ENCODE peak calls at places on chromosomes 16 and 17, in seven cellular contexts. One of them, this sample, is unnamed.

GRCh38 chr17:78940708-78941107 is 15.5 kb upstream of the TIMP2 start:
- DNase-seq in cardiac fibroblast: peak
- DNase-seq in left ventricle myocardium inferior: no peak
- DNase-seq in midbrain: peak
- DNase-seq in stimulated activated CD4-positive, alpha-beta T cell treated with anti-CD3 and anti-CD28 coated beads, Interleukin-4, amount 100 ng/mL, for 4 hours: no peak
- DNase-seq in EL: peak
- DNase-seq in CD8-positive, alpha-beta memory T cell: no peak
- DNase-seq in this sample: no peak

GRCh38 chr17:34307110-34307509 is 12.1 kb upstream of the CCL8 start:
- DNase-seq in cardiac fibroblast: peak
- DNase-seq in left ventricle myocardium inferior: peak
- DNase-seq in midbrain: no peak
- DNase-seq in stimulated activated CD4-positive, alpha-beta T cell treated with anti-CD3 and anti-CD28 coated beads, Interleukin-4, amount 100 ng/mL, for 4 hours: no peak
- DNase-seq in EL: peak
- DNase-seq in CD8-positive, alpha-beta memory T cell: no peak
- DNase-seq in this sample: no peak

GRCh38 chr17:7186241-7186640 is 7.1 kb upstream of the ASGR1 start:
- DNase-seq in cardiac fibroblast: no peak
- DNase-seq in left ventricle myocardium inferior: no peak
- DNase-seq in midbrain: no peak
- DNase-seq in stimulated activated CD4-positive, alpha-beta T cell treated with anti-CD3 and anti-CD28 coated beads, Interleukin-4, amount 100 ng/mL, for 4 hours: no peak
- DNase-seq in EL: no peak
- DNase-seq in CD8-positive, alpha-beta memory T cell: no peak
- DNase-seq in this sample: no peak

GRCh38 chr16:736936-737481 is 3.8 kb downstream of the CIAO3 start:
- DNase-seq in cardiac fibroblast: no peak
- DNase-seq in left ventricle myocardium inferior: no peak
- DNase-seq in midbrain: no peak
- DNase-seq in stimulated activated CD4-positive, alpha-beta T cell treated with anti-CD3 and anti-CD28 coated beads, Interleukin-4, amount 100 ng/mL, for 4 hours: no peak
- DNase-seq in EL: no peak
- DNase-seq in CD8-positive, alpha-beta memory T cell: no peak
- DNase-seq in this sample: no peak

GRCh38 chr16:28538733-28539596 is at the start of gene NUPR1:
- DNase-seq in cardiac fibroblast: peak
- DNase-seq in left ventricle myocardium inferior: peak
- DNase-seq in midbrain: peak
- DNase-seq in stimulated activated CD4-positive, alpha-beta T cell treated with anti-CD3 and anti-CD28 coated beads, Interleukin-4, amount 100 ng/mL, for 4 hours: no peak
- DNase-seq in EL: peak
- DNase-seq in CD8-positive, alpha-beta memory T cell: no peak
- DNase-seq in this sample: no peak

GRCh38 chr17:12230411-12230810 is 209.7 kb downstream of the MAP2K4 start:
- DNase-seq in cardiac fibroblast: no peak
- DNase-seq in left ventricle myocardium inferior: no peak
- DNase-seq in midbrain: no peak
- DNase-seq in stimulated activated CD4-positive, alpha-beta T cell treated with anti-CD3 and anti-CD28 coated beads, Interleukin-4, amount 100 ng/mL, for 4 hours: no peak
- DNase-seq in EL: no peak
- DNase-seq in CD8-positive, alpha-beta memory T cell: no peak
- DNase-seq in this sample: no peak

GRCh38 chr17:68381076-68381900 is 76.0 kb downstream of the WIPI1 start:
- DNase-seq in cardiac fibroblast: peak
- DNase-seq in left ventricle myocardium inferior: no peak
- DNase-seq in midbrain: no peak
- DNase-seq in stimulated activated CD4-positive, alpha-beta T cell treated with anti-CD3 and anti-CD28 coated beads, Interleukin-4, amount 100 ng/mL, for 4 hours: no peak
- DNase-seq in EL: peak
- DNase-seq in CD8-positive, alpha-beta memory T cell: no peak
- DNase-seq in this sample: no peak

GRCh38 chr17:69773081-69773480 is 301.9 kb upstream of the KCNJ16 start:
- DNase-seq in cardiac fibroblast: no peak
- DNase-seq in left ventricle myocardium inferior: no peak
- DNase-seq in midbrain: no peak
- DNase-seq in stimulated activated CD4-positive, alpha-beta T cell treated with anti-CD3 and anti-CD28 coated beads, Interleukin-4, amount 100 ng/mL, for 4 hours: no peak
- DNase-seq in EL: no peak
- DNase-seq in CD8-positive, alpha-beta memory T cell: no peak
- DNase-seq in this sample: no peak

GRCh38 chr17:70172449-70172848 is 3.1 kb downstream of the KCNJ2 start:
- DNase-seq in cardiac fibroblast: no peak
- DNase-seq in left ventricle myocardium inferior: no peak
- DNase-seq in midbrain: no peak
- DNase-seq in stimulated activated CD4-positive, alpha-beta T cell treated with anti-CD3 and anti-CD28 coated beads, Interleukin-4, amount 100 ng/mL, for 4 hours: no peak
- DNase-seq in EL: no peak
- DNase-seq in CD8-positive, alpha-beta memory T cell: no peak
- DNase-seq in this sample: no peak

GRCh38 chr16:56311208-56312027 is 113.9 kb downstream of the AMFR start:
- DNase-seq in cardiac fibroblast: no peak
- DNase-seq in left ventricle myocardium inferior: no peak
- DNase-seq in midbrain: no peak
- DNase-seq in stimulated activated CD4-positive, alpha-beta T cell treated with anti-CD3 and anti-CD28 coated beads, Interleukin-4, amount 100 ng/mL, for 4 hours: no peak
- DNase-seq in EL: no peak
- DNase-seq in CD8-positive, alpha-beta memory T cell: no peak
- DNase-seq in this sample: peak

GRCh38 chr16:68116256-68116853 is 31.2 kb downstream of the NFATC3 start:
- DNase-seq in cardiac fibroblast: peak
- DNase-seq in left ventricle myocardium inferior: no peak
- DNase-seq in midbrain: no peak
- DNase-seq in stimulated activated CD4-positive, alpha-beta T cell treated with anti-CD3 and anti-CD28 coated beads, Interleukin-4, amount 100 ng/mL, for 4 hours: no peak
- DNase-seq in EL: peak
- DNase-seq in CD8-positive, alpha-beta memory T cell: no peak
- DNase-seq in this sample: no peak

GRCh38 chr16:56851671-56852400 is 13.2 kb upstream of the SLC12A3 start:
- DNase-seq in cardiac fibroblast: peak
- DNase-seq in left ventricle myocardium inferior: no peak
- DNase-seq in midbrain: no peak
- DNase-seq in stimulated activated CD4-positive, alpha-beta T cell treated with anti-CD3 and anti-CD28 coated beads, Interleukin-4, amount 100 ng/mL, for 4 hours: no peak
- DNase-seq in EL: no peak
- DNase-seq in CD8-positive, alpha-beta memory T cell: no peak
- DNase-seq in this sample: no peak

GRCh38 chr16:1054660-1055556 is 17.6 kb upstream of the SSTR5 start:
- DNase-seq in cardiac fibroblast: peak
- DNase-seq in left ventricle myocardium inferior: peak
- DNase-seq in midbrain: peak
- DNase-seq in stimulated activated CD4-positive, alpha-beta T cell treated with anti-CD3 and anti-CD28 coated beads, Interleukin-4, amount 100 ng/mL, for 4 hours: peak
- DNase-seq in EL: peak
- DNase-seq in CD8-positive, alpha-beta memory T cell: no peak
- DNase-seq in this sample: no peak

GRCh38 chr17:80938556-80938955 is 53.1 kb upstream of the CHMP6 start:
- DNase-seq in cardiac fibroblast: no peak
- DNase-seq in left ventricle myocardium inferior: no peak
- DNase-seq in midbrain: no peak
- DNase-seq in stimulated activated CD4-positive, alpha-beta T cell treated with anti-CD3 and anti-CD28 coated beads, Interleukin-4, amount 100 ng/mL, for 4 hours: no peak
- DNase-seq in EL: no peak
- DNase-seq in CD8-positive, alpha-beta memory T cell: no peak
- DNase-seq in this sample: peak

GRCh38 chr17:21213491-21214014 is 408 bp downstream of the TMEM11 start:
- DNase-seq in cardiac fibroblast: peak
- DNase-seq in left ventricle myocardium inferior: no peak
- DNase-seq in midbrain: no peak
- DNase-seq in stimulated activated CD4-positive, alpha-beta T cell treated with anti-CD3 and anti-CD28 coated beads, Interleukin-4, amount 100 ng/mL, for 4 hours: peak
- DNase-seq in EL: no peak
- DNase-seq in CD8-positive, alpha-beta memory T cell: peak
- DNase-seq in this sample: no peak

GRCh38 chr16:48197294-48197693 is 41.5 kb upstream of the ABCC12 start:
- DNase-seq in cardiac fibroblast: no peak
- DNase-seq in left ventricle myocardium inferior: no peak
- DNase-seq in midbrain: no peak
- DNase-seq in stimulated activated CD4-positive, alpha-beta T cell treated with anti-CD3 and anti-CD28 coated beads, Interleukin-4, amount 100 ng/mL, for 4 hours: no peak
- DNase-seq in EL: no peak
- DNase-seq in CD8-positive, alpha-beta memory T cell: no peak
- DNase-seq in this sample: no peak

GRCh38 chr16:54178491-54178976 is 108.1 kb downstream of the IRX3 start:
- DNase-seq in cardiac fibroblast: no peak
- DNase-seq in left ventricle myocardium inferior: no peak
- DNase-seq in midbrain: no peak
- DNase-seq in stimulated activated CD4-positive, alpha-beta T cell treated with anti-CD3 and anti-CD28 coated beads, Interleukin-4, amount 100 ng/mL, for 4 hours: no peak
- DNase-seq in EL: no peak
- DNase-seq in CD8-positive, alpha-beta memory T cell: no peak
- DNase-seq in this sample: no peak

GRCh38 chr16:2512920-2513404 is 790 bp upstream of the ATP6V0C start:
- DNase-seq in cardiac fibroblast: no peak
- DNase-seq in left ventricle myocardium inferior: no peak
- DNase-seq in midbrain: no peak
- DNase-seq in stimulated activated CD4-positive, alpha-beta T cell treated with anti-CD3 and anti-CD28 coated beads, Interleukin-4, amount 100 ng/mL, for 4 hours: no peak
- DNase-seq in EL: no peak
- DNase-seq in CD8-positive, alpha-beta memory T cell: no peak
- DNase-seq in this sample: no peak

GRCh38 chr16:48335961-48336360 is 49.3 kb downstream of the SIAH1 start:
- DNase-seq in cardiac fibroblast: peak
- DNase-seq in left ventricle myocardium inferior: no peak
- DNase-seq in midbrain: no peak
- DNase-seq in stimulated activated CD4-positive, alpha-beta T cell treated with anti-CD3 and anti-CD28 coated beads, Interleukin-4, amount 100 ng/mL, for 4 hours: no peak
- DNase-seq in EL: peak
- DNase-seq in CD8-positive, alpha-beta memory T cell: no peak
- DNase-seq in this sample: no peak

GRCh38 chr17:67575325-67575724 is 142.4 kb upstream of the NOL11 start:
- DNase-seq in cardiac fibroblast: no peak
- DNase-seq in left ventricle myocardium inferior: no peak
- DNase-seq in midbrain: no peak
- DNase-seq in stimulated activated CD4-positive, alpha-beta T cell treated with anti-CD3 and anti-CD28 coated beads, Interleukin-4, amount 100 ng/mL, for 4 hours: no peak
- DNase-seq in EL: no peak
- DNase-seq in CD8-positive, alpha-beta memory T cell: no peak
- DNase-seq in this sample: no peak

GRCh38 chr16:63904182-63904581 is 1217.7 kb downstream of the CDH11 start:
- DNase-seq in cardiac fibroblast: no peak
- DNase-seq in left ventricle myocardium inferior: no peak
- DNase-seq in midbrain: no peak
- DNase-seq in stimulated activated CD4-positive, alpha-beta T cell treated with anti-CD3 and anti-CD28 coated beads, Interleukin-4, amount 100 ng/mL, for 4 hours: no peak
- DNase-seq in EL: no peak
- DNase-seq in CD8-positive, alpha-beta memory T cell: no peak
- DNase-seq in this sample: no peak

GRCh38 chr16:78005881-78006280 is 16.5 kb upstream of the CLEC3A start:
- DNase-seq in cardiac fibroblast: no peak
- DNase-seq in left ventricle myocardium inferior: no peak
- DNase-seq in midbrain: no peak
- DNase-seq in stimulated activated CD4-positive, alpha-beta T cell treated with anti-CD3 and anti-CD28 coated beads, Interleukin-4, amount 100 ng/mL, for 4 hours: no peak
- DNase-seq in EL: peak
- DNase-seq in CD8-positive, alpha-beta memory T cell: no peak
- DNase-seq in this sample: no peak